ENCODE peak calls at places on chromosomes 13 and 19, in four cellular contexts. One of them, this sample, is unnamed.

GRCh38 chr19:37955986-37956385 is 49.0 kb downstream of the SIPA1L3 start:
- DNase-seq in brain microvascular endothelial cell: no peak
- DNase-seq in uterus: no peak
- DNase-seq in psoas muscle: no peak
- DNase-seq in this sample: no peak

GRCh38 chr19:30063184-30064020 is 121.4 kb downstream of the URI1 start:
- DNase-seq in brain microvascular endothelial cell: no peak
- DNase-seq in psoas muscle: no peak
- DNase-seq in uterus: no peak
- DNase-seq in this sample: no peak

GRCh38 chr13:103188688-103189326 is 122.6 kb upstream of the SLC10A2 start:
- DNase-seq in brain microvascular endothelial cell: no peak
- DNase-seq in psoas muscle: no peak
- DNase-seq in uterus: no peak
- DNase-seq in this sample: no peak

GRCh38 chr13:27967203-27967735 is 1.8 kb downstream of the CDX2 start:
- DNase-seq in psoas muscle: no peak
- DNase-seq in uterus: no peak
- DNase-seq in brain microvascular endothelial cell: no peak
- DNase-seq in this sample: no peak

GRCh38 chr13:98348476-98348875 is 171.4 kb upstream of the RNF113B start:
- DNase-seq in psoas muscle: no peak
- DNase-seq in uterus: no peak
- DNase-seq in brain microvascular endothelial cell: no peak
- DNase-seq in this sample: no peak

GRCh38 chr13:62512194-62513141 is 1096.8 kb upstream of the PCDH20 start:
- DNase-seq in uterus: no peak
- DNase-seq in psoas muscle: no peak
- DNase-seq in brain microvascular endothelial cell: peak; percentile 0
- DNase-seq in this sample: no peak

GRCh38 chr19:4083677-4084546 is 17.2 kb upstream of the ZBTB7A start:
- DNase-seq in brain microvascular endothelial cell: no peak
- DNase-seq in psoas muscle: peak; percentile 56
- DNase-seq in uterus: no peak
- DNase-seq in this sample: no peak

GRCh38 chr13:20740021-20740420 is 33.7 kb downstream of the EEF1AKMT1 start:
- DNase-seq in uterus: no peak
- DNase-seq in brain microvascular endothelial cell: no peak
- DNase-seq in psoas muscle: no peak
- DNase-seq in this sample: no peak

GRCh38 chr13:108120332-108120731 is 95.0 kb downstream of the LIG4 start:
- DNase-seq in uterus: no peak
- DNase-seq in brain microvascular endothelial cell: no peak
- DNase-seq in psoas muscle: no peak
- DNase-seq in this sample: no peak

GRCh38 chr19:6721113-6721474 is 644 bp upstream of the C3 start:
- DNase-seq in psoas muscle: no peak
- DNase-seq in brain microvascular endothelial cell: no peak
- DNase-seq in uterus: no peak
- DNase-seq in this sample: no peak
- H3K4me3 ChIP-seq in psoas muscle: no peak overlapping the region
- H3K4me3 ChIP-seq in brain microvascular endothelial cell: no peak overlapping the region
- H3K4me3 ChIP-seq in uterus: no peak overlapping the region
- H3K4me3 ChIP-seq in this sample: no peak overlapping the region

DNA sequence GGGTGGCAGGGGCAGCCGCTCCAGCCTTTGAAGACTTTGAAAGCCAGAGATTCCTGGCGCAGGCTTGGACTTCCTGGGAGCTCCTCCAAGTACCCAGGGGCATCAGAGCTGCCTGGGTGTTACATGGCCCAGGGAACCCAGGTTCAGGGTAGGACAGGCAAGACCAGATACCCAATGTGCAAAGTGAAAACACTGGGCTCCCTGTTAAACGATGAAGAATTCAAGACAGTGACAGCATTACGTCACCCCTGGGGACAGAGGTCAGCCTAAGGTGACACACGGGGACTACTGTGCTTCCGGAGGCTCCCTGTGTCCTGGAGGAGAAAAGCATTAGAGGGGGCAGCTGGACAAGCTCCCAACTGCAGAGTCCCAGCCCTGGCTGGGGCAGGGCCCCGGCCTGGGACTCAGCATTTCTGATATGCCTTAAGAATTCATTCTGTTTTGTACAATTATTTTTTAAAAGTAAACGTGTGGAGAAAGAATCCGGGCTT is 5.7 kb downstream of the ARRDC2 start:
- DNase-seq in brain microvascular endothelial cell: no peak
- DNase-seq in uterus: no peak
- DNase-seq in psoas muscle: peak; percentile 84
- DNase-seq in this sample: no peak
- H3K27ac ChIP-seq in brain microvascular endothelial cell: no peak overlapping the region
- H3K27ac ChIP-seq in uterus: no peak overlapping the region
- H3K27ac ChIP-seq in psoas muscle: peak overlapping the region; percentile 97
- H3K27ac ChIP-seq in this sample: peak overlapping the region; percentile 53

DNA sequence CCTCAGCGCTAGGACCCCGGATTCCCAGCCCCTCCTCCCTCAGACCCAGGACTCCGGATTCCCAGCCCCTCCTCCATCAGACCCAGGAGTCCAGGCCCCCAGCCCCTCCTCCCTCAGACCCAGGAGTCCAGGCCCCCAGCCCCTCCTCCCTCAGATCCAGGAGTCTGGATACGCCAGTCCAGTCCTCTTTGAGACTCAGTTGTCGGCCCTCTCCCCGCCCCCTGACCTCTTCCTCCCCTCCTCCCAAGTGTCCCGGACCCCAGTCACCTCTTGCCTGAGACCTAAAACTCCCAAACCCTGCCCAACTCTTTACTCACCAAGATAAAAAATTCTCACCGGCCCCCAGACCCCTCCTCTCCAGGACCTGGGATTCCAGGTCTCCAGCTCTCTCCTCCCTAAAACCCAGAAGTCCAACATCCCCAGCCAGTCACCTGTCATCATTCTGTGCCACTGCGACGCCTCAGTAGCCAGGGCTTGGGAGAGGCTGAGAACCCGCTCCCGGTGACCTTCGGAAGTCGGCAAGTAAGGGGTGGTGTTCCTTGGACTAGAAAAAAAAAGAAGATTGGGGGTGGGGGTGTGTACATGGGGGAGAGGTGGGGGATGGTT is 1.4 kb upstream of the HSD17B14 start:
- DNase-seq in brain microvascular endothelial cell: no peak
- DNase-seq in uterus: no peak
- DNase-seq in psoas muscle: no peak
- DNase-seq in this sample: peak; percentile 64
- H3K4me3 ChIP-seq in brain microvascular endothelial cell: peak overlapping the region; percentile 59
- H3K4me3 ChIP-seq in uterus: no peak overlapping the region
- H3K4me3 ChIP-seq in psoas muscle: peak overlapping the region; percentile 30
- H3K4me3 ChIP-seq in this sample: peak overlapping the region; percentile 51

DNA sequence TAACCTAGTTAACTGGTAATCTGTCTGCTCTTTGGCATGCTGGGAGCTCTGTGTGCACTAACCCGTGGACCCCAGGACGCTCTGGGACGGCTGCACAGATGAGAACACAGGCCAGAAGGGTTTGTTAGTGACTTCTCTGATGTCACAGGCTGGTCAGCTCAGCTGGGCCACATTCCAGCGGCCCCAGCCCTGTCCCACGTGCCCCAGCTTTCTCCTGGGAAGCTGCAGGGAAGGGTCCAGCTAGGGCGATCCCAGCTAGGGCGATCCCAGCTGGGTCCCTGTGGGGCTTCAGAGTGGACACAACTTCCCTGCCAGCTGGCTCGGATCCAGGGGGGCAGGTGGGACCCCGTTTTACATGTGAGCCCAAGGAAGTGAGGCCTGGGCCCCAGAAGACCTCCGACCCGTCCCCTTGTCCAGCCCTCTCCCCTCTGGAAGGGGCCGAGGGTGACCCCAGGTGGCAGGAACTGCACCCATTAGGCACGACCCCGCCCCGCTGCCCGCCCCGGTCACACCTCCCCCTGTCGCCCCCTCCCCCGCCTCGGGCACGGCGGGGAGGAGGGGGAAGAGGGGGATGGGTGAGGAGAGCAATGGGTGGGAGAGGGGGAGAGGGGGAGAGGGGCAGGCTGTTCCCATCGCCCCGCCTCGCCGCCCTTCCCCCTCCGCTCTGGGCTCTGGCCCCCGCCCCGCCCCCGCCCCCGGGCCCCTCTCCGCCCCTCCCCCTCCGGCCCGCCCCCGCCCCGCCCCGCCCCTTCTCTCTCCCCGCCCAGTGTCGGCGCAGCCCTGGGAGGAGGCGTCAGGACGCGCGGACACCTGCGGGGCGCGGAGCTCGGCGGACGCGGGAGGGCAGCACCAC is 75.2 kb upstream of the MCF2L start:
- DNase-seq in uterus: no peak
- DNase-seq in psoas muscle: peak; percentile 55
- DNase-seq in brain microvascular endothelial cell: peak; percentile 5
- DNase-seq in this sample: no peak
- H3K27ac ChIP-seq in uterus: no peak overlapping the region
- H3K27ac ChIP-seq in psoas muscle: no peak overlapping the region
- H3K27ac ChIP-seq in brain microvascular endothelial cell: no peak overlapping the region
- H3K27ac ChIP-seq in this sample: no peak overlapping the region

GRCh38 chr19:1167687-1168561 is 6.1 kb downstream of the SBNO2 start:
- DNase-seq in brain microvascular endothelial cell: no peak
- DNase-seq in psoas muscle: peak; percentile 48
- DNase-seq in uterus: no peak
- DNase-seq in this sample: no peak
- H3K4me3 ChIP-seq in brain microvascular endothelial cell: peak overlapping the region; percentile 42
- H3K4me3 ChIP-seq in psoas muscle: peak overlapping the region; percentile 38
- H3K4me3 ChIP-seq in uterus: peak overlapping the region; percentile 45
- H3K4me3 ChIP-seq in this sample: peak overlapping the region; percentile 35

DNA sequence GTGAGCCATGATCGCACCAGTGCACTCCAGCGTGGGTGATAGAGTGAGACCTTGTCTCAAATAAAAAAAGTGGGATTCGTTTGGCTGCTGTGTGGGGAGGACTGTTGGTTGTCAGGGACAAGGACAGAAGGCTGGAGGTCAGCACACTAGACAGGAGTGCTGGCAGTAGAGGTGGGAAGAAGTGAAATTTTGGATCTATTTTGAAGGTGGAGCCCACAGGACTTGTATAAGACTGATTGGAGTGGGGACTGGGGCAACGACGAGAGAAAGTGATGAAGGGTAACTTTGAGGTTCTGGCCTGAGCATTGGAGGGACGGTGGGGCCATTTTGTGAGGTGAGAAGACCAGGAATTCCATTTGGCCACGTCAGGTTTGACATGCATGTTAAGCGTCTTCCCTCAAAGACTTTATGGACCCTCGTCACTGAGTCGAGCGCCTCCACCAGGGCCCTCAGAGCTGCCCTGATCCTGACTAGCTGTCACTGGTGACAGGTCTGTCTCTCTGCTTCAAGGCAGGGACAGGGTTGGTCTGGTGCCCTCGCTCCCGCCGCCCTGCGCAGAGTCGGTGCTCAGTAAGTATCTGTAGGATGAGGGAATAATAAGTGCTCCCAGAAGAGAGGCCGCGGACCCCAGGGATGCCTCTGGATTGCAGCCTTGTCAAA is 673 bp downstream of the CTU1 start:
- DNase-seq in uterus: no peak
- DNase-seq in brain microvascular endothelial cell: peak; percentile 25
- DNase-seq in psoas muscle: no peak
- DNase-seq in this sample: no peak
- H3K27ac ChIP-seq in uterus: peak overlapping the region; percentile 65
- H3K27ac ChIP-seq in brain microvascular endothelial cell: peak overlapping the region; percentile 71
- H3K27ac ChIP-seq in psoas muscle: peak overlapping the region; percentile 75
- H3K27ac ChIP-seq in this sample: peak overlapping the region; percentile 66